ENCODE peak calls at places on chromosome 6, in eight cellular contexts. B, T, I, C, J, Z, H and O are unnamed samples.

GRCh38 chr6:147106759-147107401 is 97.3 kb upstream of the STXBP5 start:
- DNase-seq in B (no peak), H (no peak), Z (no peak), J (peak), T (no peak), I (no peak), C (peak), O (no peak)

GRCh38 chr6:152001408-152001807 is 193.9 kb downstream of the ESR1 start:
- DNase-seq in J (no peak), B (no peak), H (no peak), T (no peak), I (no peak), Z (no peak), C (no peak), O (no peak)

GRCh38 chr6:7235712-7236311 is 77.2 kb downstream of the SSR1 start:
- DNase-seq in H (peak), I (no peak), C (no peak), B (no peak), Z (no peak), J (no peak), T (no peak), O (no peak)

GRCh38 chr6:1381397-1382330 is 7.7 kb upstream of the FOXF2 start:
- DNase-seq in J (peak), C (peak), H (peak), T (peak), I (no peak), Z (peak), B (peak), O (peak)

GRCh38 chr6:76684881-76685280 is 612.4 kb upstream of the IMPG1 start:
- DNase-seq in H (no peak), I (no peak), Z (no peak), C (peak), J (peak), B (no peak), T (no peak), O (no peak)

GRCh38 chr6:38603966-38604365 is 35.8 kb downstream of the BTBD9 start:
- DNase-seq in I (no peak), B (no peak), J (peak), C (peak), Z (no peak), T (no peak), H (no peak), O (no peak)

GRCh38 chr6:2081155-2082138 is 164.0 kb downstream of the GMDS start:
- DNase-seq in Z (no peak), I (no peak), J (no peak), C (no peak), H (no peak), T (no peak), B (no peak), O (no peak)

GRCh38 chr6:95648636-95649035 is 71.3 kb downstream of the MANEA start:
- DNase-seq in J (no peak), B (no peak), H (no peak), Z (no peak), T (no peak), C (no peak), I (no peak), O (no peak)

GRCh38 chr6:14664112-14664592 is 546.6 kb downstream of the CD83 start:
- DNase-seq in T (no peak), C (no peak), J (no peak), Z (no peak), I (no peak), H (no peak), B (no peak), O (no peak)

GRCh38 chr6:21111399-21111725 is 482.2 kb upstream of the SOX4 start:
- DNase-seq in I (no peak), B (no peak), Z (no peak), T (peak), J (no peak), H (peak), C (no peak), O (no peak)

GRCh38 chr6:139030539-139030938 is 2.0 kb downstream of the ABRACL start:
- DNase-seq in T (no peak), J (no peak), H (no peak), I (no peak), C (no peak), B (no peak), Z (no peak), O (no peak)
- H3K4me3 ChIP-seq in T (no peak), J (no peak), H (no peak), I (no peak), C (no peak), B (no peak), Z (no peak), O (no peak)

GRCh38 chr6:168875811-168876576 is 377.7 kb downstream of the THBS2 start:
- DNase-seq in J (no peak), H (no peak), I (no peak), Z (no peak), B (no peak), C (no peak), T (no peak), O (no peak)
- H3K4me3 ChIP-seq in J (no peak), H (no peak), I (no peak), Z (no peak), B (no peak), C (no peak), T (no peak), O (no peak)

DNA sequence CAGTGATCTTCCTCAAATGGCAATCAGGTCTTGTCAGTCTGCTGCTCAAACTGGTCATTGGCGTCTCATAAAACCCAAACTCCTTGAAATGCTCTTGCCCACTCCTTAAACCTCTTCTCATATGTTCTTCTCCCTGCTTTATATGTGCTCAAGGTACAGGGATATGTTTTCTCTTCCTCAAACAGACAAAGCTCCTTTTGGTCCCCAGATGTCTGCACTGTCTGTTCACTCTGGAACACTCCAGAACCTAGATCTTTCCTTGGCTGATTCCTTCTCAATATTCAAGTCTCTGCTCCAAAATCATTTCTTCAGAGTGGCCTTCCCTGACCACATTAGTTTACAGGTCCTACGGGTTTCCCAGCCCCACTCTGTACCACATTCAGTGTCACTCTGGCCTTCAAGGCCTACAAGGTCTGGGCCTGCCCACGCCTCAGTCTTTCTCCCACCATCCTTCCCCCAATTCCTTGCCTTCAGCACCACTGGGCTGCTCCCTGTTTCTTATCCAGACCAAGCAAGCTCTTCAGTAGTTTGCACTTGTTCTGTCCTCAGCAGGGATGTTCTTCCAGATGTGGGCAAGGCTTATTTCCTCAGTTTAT is 9.0 kb downstream of the THEMIS start:
- DNase-seq in H (no peak), C (no peak), J (no peak), T (no peak), Z (no peak), B (no peak), I (no peak), O (no peak)
- H3K4me3 ChIP-seq in H (no peak), C (no peak), J (no peak), T (no peak), Z (no peak), B (no peak), I (no peak), O (no peak)

GRCh38 chr6:128520436-128521301 is at the start of gene PTPRK:
- DNase-seq in H (peak), C (peak), J (peak), I (no peak), B (peak), T (peak), Z (peak), O (peak)

GRCh38 chr6:128519931-128520435 is 416 bp downstream of the PTPRK start:
- DNase-seq in Z (peak), C (peak), I (no peak), J (no peak), B (peak), T (peak), H (no peak), O (peak)

GRCh38 chr6:128521302-128521632 is 868 bp upstream of the PTPRK start:
- DNase-seq in Z (no peak), T (no peak), I (no peak), H (no peak), B (no peak), C (peak), J (peak), O (no peak)

GRCh38 chr6:128518531-128519131 is 1.8 kb downstream of the PTPRK start:
- DNase-seq in I (no peak), H (no peak), J (no peak), C (no peak), B (no peak), T (no peak), Z (no peak), O (no peak)

GRCh38 chr6:128519132-128519930 is 1.1 kb downstream of the PTPRK start:
- DNase-seq in H (peak), C (peak), I (no peak), T (peak), J (peak), B (peak), Z (peak), O (peak)
- H3K4me3 ChIP-seq in H (peak), C (peak), I (peak), T (peak), J (peak), B (peak), Z (peak), O (peak)

DNA sequence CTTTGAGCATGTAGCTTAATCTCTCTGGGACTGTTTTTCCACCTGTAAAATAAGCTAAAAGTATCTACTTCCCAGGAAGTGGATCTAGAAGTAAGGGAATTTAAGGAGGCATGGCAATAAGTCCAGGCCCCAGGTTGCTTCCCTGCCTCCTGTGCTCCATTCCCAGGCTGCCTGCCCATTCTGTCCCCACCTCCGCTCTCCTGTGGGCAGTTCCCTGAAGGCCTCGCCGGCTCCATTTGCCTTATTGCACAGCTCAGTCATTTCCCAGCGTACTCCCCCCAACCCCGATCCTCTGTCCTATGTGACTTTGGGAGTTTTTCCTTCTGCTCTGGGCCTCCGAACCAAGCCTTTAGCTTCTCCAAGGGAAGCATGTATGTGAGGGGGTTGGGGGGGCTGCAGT is 4.6 kb downstream of the SLC29A1 start:
- DNase-seq in I (no peak), J (no peak), C (no peak), B (no peak), T (peak), H (no peak), Z (no peak), O (no peak)
- H3K4me3 ChIP-seq in I (no peak), J (no peak), C (no peak), B (no peak), T (no peak), H (no peak), Z (no peak), O (no peak)

DNA sequence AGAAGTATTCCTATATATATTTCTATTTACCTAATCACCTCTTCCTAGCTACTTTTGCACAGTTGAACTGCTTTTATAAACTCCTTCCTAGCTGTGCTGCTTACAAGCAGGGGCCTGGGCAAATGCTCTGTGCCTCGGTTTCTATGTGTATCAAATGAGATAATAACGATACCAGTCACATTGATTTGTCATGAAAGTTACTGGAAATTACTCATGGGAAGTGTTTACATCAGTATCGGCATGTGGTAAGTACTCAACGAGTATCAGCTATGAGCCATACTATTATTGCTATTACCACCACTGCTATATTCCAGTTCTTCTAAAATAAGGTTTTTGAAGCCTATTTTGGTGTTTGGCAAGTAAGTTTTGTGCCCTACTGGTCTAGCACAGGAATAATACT is 4.9 kb downstream of the LAMA4 start:
- DNase-seq in C (no peak), J (peak), Z (no peak), T (no peak), B (no peak), H (no peak), I (no peak), O (no peak)
- H3K4me3 ChIP-seq in C (no peak), J (no peak), Z (no peak), T (no peak), B (no peak), H (peak), I (no peak), O (peak)

DNA sequence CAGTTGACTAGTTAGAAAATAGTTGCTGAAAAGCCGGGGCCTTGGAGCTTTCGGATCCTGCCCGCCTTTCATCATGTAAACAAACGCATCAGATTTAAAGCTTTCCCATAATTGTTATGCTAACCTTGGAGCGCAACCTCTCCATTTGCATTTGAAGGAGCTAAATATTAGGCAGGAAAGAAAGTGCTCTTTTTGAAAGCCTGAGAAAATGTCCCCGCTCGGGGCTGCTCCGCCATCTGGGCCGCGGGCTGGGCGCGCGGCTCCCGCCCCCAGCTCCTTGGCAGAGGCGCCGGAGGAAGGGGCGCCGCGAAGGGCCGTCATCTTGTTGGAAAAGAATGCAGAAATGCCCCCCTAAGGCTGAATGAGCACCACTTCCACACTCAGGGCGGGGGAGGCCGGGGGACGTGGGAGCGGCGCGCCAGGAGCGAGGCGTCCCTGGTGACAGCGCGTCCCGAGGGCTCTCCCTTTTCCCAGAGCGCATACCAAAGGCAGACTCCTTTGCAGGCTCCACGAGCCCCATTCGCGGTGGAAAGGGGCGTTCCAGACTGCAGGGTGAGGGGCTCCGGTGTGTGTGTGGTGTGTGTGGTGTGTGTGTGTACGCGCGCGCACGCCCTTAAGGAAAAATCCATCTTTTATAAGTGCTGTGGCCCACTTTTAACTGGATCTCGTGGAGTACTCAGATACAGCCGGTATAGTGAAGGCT is 145.6 kb upstream of the ID4 start:
- DNase-seq in C (peak), Z (no peak), T (peak), H (no peak), J (peak), B (peak), I (no peak), O (no peak)
- H3K4me3 ChIP-seq in C (peak), Z (peak), T (peak), H (no peak), J (peak), B (no peak), I (peak), O (peak)

GRCh38 chr6:150600003-150600301 is 267 bp downstream of the PLEKHG1 start:
- DNase-seq in C (no peak), T (no peak), J (no peak), Z (no peak), B (no peak), I (no peak), H (no peak), O (no peak)
- H3K4me3 ChIP-seq in C (peak), T (peak), J (no peak), Z (peak), B (peak), I (peak), H (peak), O (peak)

DNA sequence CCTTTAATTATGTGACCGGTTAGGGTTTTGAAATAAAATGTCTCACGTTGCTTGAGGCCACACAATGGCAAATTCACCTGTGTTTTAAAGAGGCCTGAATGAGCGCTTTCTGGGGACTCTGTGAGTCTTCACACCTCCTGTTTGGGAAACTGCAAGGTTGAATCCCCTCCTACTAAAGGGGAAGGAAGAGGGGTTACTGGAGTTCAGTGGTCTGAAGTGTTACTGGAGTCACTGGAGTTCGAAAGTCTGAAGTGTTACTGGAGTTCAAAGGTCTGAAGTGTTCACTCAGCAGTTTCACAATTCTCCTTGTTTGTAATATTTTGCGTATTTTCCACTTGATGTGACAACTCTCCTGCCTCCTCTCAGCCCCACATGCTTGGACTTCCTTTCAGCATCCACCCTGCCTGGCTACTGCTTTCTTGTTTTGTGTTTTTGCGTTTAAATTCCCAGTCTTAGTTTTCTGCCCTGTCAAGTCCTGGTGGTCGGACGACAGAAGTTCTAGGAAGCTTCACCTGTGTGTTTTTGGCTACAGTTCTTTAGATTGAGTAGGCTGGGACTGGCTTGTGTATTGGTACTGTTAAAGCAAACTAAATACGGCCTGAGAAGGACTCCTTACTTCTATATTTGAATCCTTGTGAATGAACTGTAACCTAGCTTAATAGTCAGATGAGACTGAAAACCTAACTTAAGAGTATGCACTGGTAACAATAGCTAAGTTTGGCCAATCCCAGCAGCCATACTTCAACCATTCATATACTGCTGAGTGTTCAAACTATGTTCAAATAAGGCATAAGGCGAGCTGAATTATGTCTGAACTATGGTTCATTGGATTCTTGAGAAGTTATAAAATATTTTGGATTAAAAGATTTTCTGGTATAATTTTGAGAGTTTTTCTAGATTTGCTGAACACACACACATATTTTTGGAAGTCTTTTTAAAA is 2.0 kb downstream of the SMPDL3A start:
- DNase-seq in C (no peak), B (no peak), Z (no peak), T (no peak), H (no peak), I (no peak), J (peak), O (no peak)
- H3K4me3 ChIP-seq in C (peak), B (peak), Z (peak), T (no peak), H (peak), I (peak), J (peak), O (no peak)